ENCODE peak calls at places on chromosomes 5 and 9, in six cellular contexts. S, M, O, Q, J and C are unnamed samples.

GRCh38 chr5:169296456-169297220 is 4.3 kb downstream of the SLIT3 start:
- ATAC-seq in Q (no peak), M (no peak), O (no peak), S (no peak), J (no peak), C (no peak)

GRCh38 chr5:32805966-32806626 is 95.0 kb downstream of the NPR3 start:
- ATAC-seq in J (no peak), S (no peak), Q (no peak), M (no peak), O (no peak), C (no peak)

GRCh38 chr5:135371738-135372232 is 27.2 kb downstream of the MACROH2A1 start:
- ATAC-seq in J (no peak), S (no peak), Q (no peak), O (no peak), M (no peak), C (no peak)

GRCh38 chr9:130474131-130474530 is 29.4 kb downstream of the ASS1 start:
- ATAC-seq in S (no peak), Q (no peak), M (no peak), O (no peak), J (no peak), C (no peak)

GRCh38 chr9:114779352-114779845 is 26.4 kb downstream of the TNFSF15 start:
- ATAC-seq in M (no peak), Q (no peak), J (no peak), O (no peak), S (no peak), C (no peak)

GRCh38 chr9:77449177-77450092 is 198.7 kb downstream of the GNA14 start:
- ATAC-seq in S (no peak), M (no peak), Q (no peak), J (no peak), O (no peak), C (no peak)

GRCh38 chr9:3956081-3956701 is 343.7 kb downstream of the GLIS3 start:
- ATAC-seq in J (no peak), Q (no peak), O (no peak), S (no peak), M (no peak), C (no peak)

GRCh38 chr9:68749579-68750159 is 44.6 kb downstream of the PIP5K1B start:
- ATAC-seq in O (no peak), S (no peak), J (no peak), M (no peak), Q (no peak), C (no peak)

GRCh38 chr5:34486160-34486765 is 169.9 kb upstream of the RAI14 start:
- ATAC-seq in J (peak; percentile 36), O (peak; percentile 58), Q (no peak), S (no peak), M (peak; percentile 52), C (peak; percentile 57)

GRCh38 chr9:61670616-61671015 is 480.8 kb downstream of the SPATA31A7 start:
- ATAC-seq in J (no peak), M (no peak), O (no peak), Q (no peak), S (no peak), C (no peak)

GRCh38 chr9:92489209-92489608 is 6.9 kb upstream of the ASPN start:
- ATAC-seq in J (no peak), S (no peak), O (no peak), Q (no peak), M (no peak), C (no peak)

GRCh38 chr9:89138463-89139390 is 39.9 kb downstream of the SHC3 start:
- ATAC-seq in M (no peak), J (no peak), Q (no peak), S (no peak), O (no peak), C (no peak)

GRCh38 chr9:126625329-126626116 is 11.8 kb downstream of the LMX1B start:
- ATAC-seq in Q (peak; percentile 34), O (peak; percentile 44), S (no peak), M (no peak), J (peak; percentile 27), C (no peak)

GRCh38 chr9:115378246-115378645 is 260.3 kb upstream of the TNC start:
- ATAC-seq in S (no peak), M (no peak), Q (no peak), O (no peak), J (no peak), C (no peak)

GRCh38 chr5:43231977-43232376 is 40.0 kb downstream of the NIM1K start:
- ATAC-seq in M (no peak), J (peak; percentile 57), Q (no peak), S (peak; percentile 57), O (peak; percentile 53), C (peak; percentile 40)

GRCh38 chr9:91378695-91379127 is 17.0 kb upstream of the AUH start:
- ATAC-seq in S (no peak), Q (no peak), O (no peak), J (no peak), M (no peak), C (no peak)

GRCh38 chr9:21465859-21466518 is 16.1 kb downstream of the IFNE start:
- ATAC-seq in O (peak; percentile 78), M (peak; percentile 63), J (peak; percentile 62), S (peak; percentile 36), Q (peak; percentile 63), C (peak; percentile 63)

GRCh38 chr5:17436766-17437221 is 61.2 kb upstream of the TAF11L2 start:
- ATAC-seq in J (no peak), Q (no peak), S (no peak), M (no peak), O (no peak), C (no peak)

GRCh38 chr5:415928-416635 is 26.9 kb upstream of the EXOC3 start:
- ATAC-seq in J (peak; percentile 92), M (peak; percentile 39), S (peak; percentile 53), O (peak; percentile 63), Q (no peak), C (peak; percentile 78)

GRCh38 chr5:156020650-156021049 is 306.3 kb upstream of the SGCD start:
- ATAC-seq in M (no peak), S (no peak), J (no peak), O (no peak), Q (no peak), C (no peak)

GRCh38 chr5:140169410-140169809 is 5.6 kb upstream of the CYSTM1 start:
- ATAC-seq in S (no peak), O (no peak), Q (no peak), J (no peak), M (no peak), C (no peak)

GRCh38 chr9:23638837-23639426 is 187.1 kb downstream of the ELAVL2 start:
- ATAC-seq in J (no peak), O (no peak), Q (no peak), S (no peak), M (no peak), C (no peak)

GRCh38 chr5:113266913-113267227 is 167.9 kb downstream of the TSSK1B start:
- ATAC-seq in M (no peak), Q (no peak), S (no peak), J (no peak), O (no peak), C (no peak)

GRCh38 chr5:130135506-130135905 is 231.2 kb downstream of the CHSY3 start:
- ATAC-seq in M (no peak), J (no peak), S (no peak), O (no peak), Q (no peak), C (no peak)

GRCh38 chr5:181234455-181235306 is 9.0 kb downstream of the RACK1 start:
- ATAC-seq in M (no peak), J (peak; percentile 6), Q (no peak), O (no peak), S (peak; percentile 7), C (no peak)

GRCh38 chr9:77935974-77936373 is 95.6 kb downstream of the GNAQ start:
- ATAC-seq in M (no peak), S (no peak), O (no peak), J (no peak), Q (no peak), C (no peak)

GRCh38 chr9:23011669-23012068 is 565.0 kb downstream of the DMRTA1 start:
- ATAC-seq in O (no peak), S (no peak), J (no peak), M (no peak), Q (no peak), C (no peak)

GRCh38 chr9:7045361-7045760 is 287.6 kb downstream of the KDM4C start:
- ATAC-seq in S (no peak), O (no peak), Q (no peak), J (no peak), M (no peak), C (no peak)

GRCh38 chr9:134534661-134535080 is 106.9 kb upstream of the COL5A1 start:
- ATAC-seq in O (no peak), J (no peak), Q (no peak), S (no peak), M (no peak), C (no peak)

GRCh38 chr9:116275418-116276295 is 122.1 kb downstream of the PAPPA start:
- ATAC-seq in M (no peak), O (no peak), J (no peak), S (no peak), Q (no peak), C (no peak)